ENCODE peak calls at places on chromosome 17, in five cellular contexts. D is right atrium auricular region, Q is SK-N-SH, U is left colon, E is posterior cingulate gyrus. F is an unnamed sample.

GRCh38 chr17:42508426-42509164 is 27.4 kb upstream of the NAGLU start:
- DNase-seq in E (no peak), Q (no peak), D (no peak), U (no peak), F (no peak)

GRCh38 chr17:82876602-82877391 is 37.0 kb upstream of the ZNF750 start:
- DNase-seq in E (peak; percentile 72), D (peak; percentile 91), U (peak; percentile 74), Q (peak; percentile 88), F (peak; percentile 93)

GRCh38 chr17:76538281-76538931 is 897 bp upstream of the CYGB start:
- DNase-seq in D (no peak), E (no peak), U (no peak), Q (peak; percentile 63), F (peak; percentile 71)

GRCh38 chr17:17999364-18000007 is 26.8 kb downstream of the DRC3 start:
- DNase-seq in Q (no peak), E (no peak), U (no peak), D (no peak), F (no peak)

GRCh38 chr17:40356906-40357861 is 7.4 kb downstream of the GJD3 start:
- DNase-seq in U (no peak), E (no peak), Q (no peak), D (no peak), F (no peak)

GRCh38 chr17:17755715-17756114 is 74.5 kb downstream of the RAI1 start:
- DNase-seq in Q (no peak), D (no peak), U (no peak), E (no peak), F (no peak)

GRCh38 chr17:78127888-78128615 is 503 bp downstream of the TMC6 start:
- DNase-seq in E (no peak), U (peak; percentile 64), D (no peak), Q (peak; percentile 84), F (no peak)

GRCh38 chr17:78497115-78497540 is 80.1 kb downstream of the DNAH17 start:
- DNase-seq in D (peak; percentile 82), U (peak; percentile 67), E (peak; percentile 77), Q (peak; percentile 96), F (peak; percentile 87)

GRCh38 chr17:80116276-80116922 is 15.0 kb downstream of the GAA start:
- DNase-seq in E (no peak), U (no peak), Q (no peak), D (no peak), F (no peak)

GRCh38 chr17:2122641-2123302 is 67.9 kb downstream of the HIC1 start:
- DNase-seq in E (no peak), U (peak; percentile 69), Q (peak; percentile 56), D (peak; percentile 84), F (peak; percentile 42)

GRCh38 chr17:47620503-47621245 is 29.0 kb upstream of the KPNB1 start:
- DNase-seq in U (no peak), D (no peak), E (no peak), Q (no peak), F (no peak)

GRCh38 chr17:1000597-1001490 is 3.9 kb downstream of the TIMM22 start:
- DNase-seq in Q (no peak), U (no peak), D (no peak), E (no peak), F (no peak)

GRCh38 chr17:7740481-7741001 is 23.0 kb downstream of the DNAH2 start:
- DNase-seq in D (no peak), Q (no peak), U (no peak), E (no peak), F (no peak)

GRCh38 chr17:77440571-77440981 is 299.8 kb downstream of the SEC14L1 start:
- DNase-seq in U (no peak), E (peak; percentile 44), D (no peak), Q (no peak), F (no peak)

GRCh38 chr17:40462343-40463121 is 19.3 kb downstream of the IGFBP4 start:
- DNase-seq in Q (peak; percentile 61), D (no peak), E (no peak), U (no peak), F (no peak)